ENCODE peak calls at places on chromosomes 11 and 22, in five cellular contexts. K is fibroblast of lung, E is NCI-H1105 treated with DMSO at 0.1 percent for 48 hours, A is cardiac fibroblast, U is KG1. T is an unnamed sample.
A peak's percentile ranks its signal among the peaks of the same experiment; 100 is the strongest.

GRCh38 chr22:42662114-42663021 is 13.2 kb upstream of the CYB5R3 start:
- DNase-seq in A (peak; percentile 74), U (peak; percentile 49), E (peak; percentile 18), K (peak; percentile 60), T (peak; percentile 27)

GRCh38 chr22:44623771-44624510 is 78.1 kb upstream of the PRR5 start:
- DNase-seq in K (peak; percentile 17), A (peak; percentile 40), U (no peak), E (no peak), T (no peak)

GRCh38 chr22:24523873-24524272 is 28.7 kb downstream of the UPB1 start:
- DNase-seq in A (peak; percentile 51), K (no peak), E (no peak), U (no peak), T (no peak)

GRCh38 chr11:77092382-77092781 is 10.3 kb upstream of the OMP start:
- DNase-seq in U (no peak), K (no peak), A (no peak), E (no peak), T (no peak)

GRCh38 chr11:96123301-96123700 is 199.4 kb upstream of the MTMR2 start:
- DNase-seq in K (no peak), U (no peak), A (no peak), E (no peak), T (no peak)

GRCh38 chr11:25734592-25735211 is 597.2 kb upstream of the ANO3 start:
- DNase-seq in U (no peak), E (no peak), A (peak; percentile 50), K (peak; percentile 78), T (no peak)

GRCh38 chr22:23193882-23194281 is 13.6 kb downstream of the BCR start:
- DNase-seq in E (no peak), A (no peak), U (no peak), K (no peak), T (no peak)

GRCh38 chr11:75827562-75827961 is 12.6 kb downstream of the UVRAG start:
- DNase-seq in E (no peak), U (no peak), A (peak; percentile 36), K (no peak), T (no peak)

GRCh38 chr11:115741376-115741775 is 237.2 kb upstream of the CADM1 start:
- DNase-seq in A (no peak), U (no peak), K (no peak), E (peak; percentile 81), T (no peak)

T was measured in GDM1.